ENCODE peak calls at places on chromosome 11, in four cellular contexts. H, I, X and V are unnamed samples.

GRCh38 chr11:78170874-78171549 is 17.4 kb downstream of the KCTD21 start:
- DNase-seq in X (no peak), H (no peak), I (no peak), V (no peak)

GRCh38 chr11:117909611-117910382 is 19.4 kb downstream of the TMPRSS13 start:
- DNase-seq in H (no peak), I (no peak), X (no peak), V (no peak)

GRCh38 chr11:10730151-10730550 is 20.9 kb upstream of the CTR9 start:
- DNase-seq in X (no peak), H (no peak), I (no peak), V (no peak)

GRCh38 chr11:118152552-118153471 is at the start of gene SCN4B:
- DNase-seq in X (no peak), H (peak; percentile 65), I (no peak), V (peak; percentile 63)

GRCh38 chr11:127195791-127196190 is 195.2 kb upstream of the KIRREL3 start:
- DNase-seq in I (no peak), X (no peak), H (no peak), V (no peak)

GRCh38 chr11:31652528-31652927 is 143.0 kb downstream of the ELP4 start:
- DNase-seq in I (no peak), H (no peak), X (no peak), V (no peak)

GRCh38 chr11:95154514-95154913 is 64.9 kb downstream of the ENDOD1 start:
- DNase-seq in H (peak; percentile 38), I (peak; percentile 30), X (peak; percentile 63), V (no peak)

GRCh38 chr11:2663506-2663905 is 36.3 kb downstream of the KCNQ1OT1 start:
- DNase-seq in H (peak; percentile 7), I (no peak), X (no peak), V (no peak)

GRCh38 chr11:72589802-72590761 is 84.1 kb downstream of the PDE2A start:
- DNase-seq in H (peak; percentile 47), I (no peak), X (no peak), V (peak; percentile 56)

GRCh38 chr11:32173435-32173834 is 82.6 kb downstream of the RCN1 start:
- DNase-seq in X (peak; percentile 45), H (peak; percentile 61), I (no peak), V (no peak)

GRCh38 chr11:19723572-19724342 is 11.1 kb downstream of the NAV2 start:
- DNase-seq in I (no peak), H (no peak), X (no peak), V (no peak)

GRCh38 chr11:34168642-34169051 is 63.2 kb downstream of the NAT10 start:
- DNase-seq in H (no peak), X (no peak), I (no peak), V (no peak)

GRCh38 chr11:87306260-87306861 is 268.6 kb downstream of the TMEM135 start:
- DNase-seq in H (no peak), X (no peak), I (no peak), V (no peak)

GRCh38 chr11:118076754-118077281 is at the start of gene TMPRSS4:
- DNase-seq in H (peak; percentile 76), X (no peak), I (peak; percentile 50), V (peak; percentile 33)

GRCh38 chr11:8792636-8793035 is 110.0 kb downstream of the RPL27A start:
- DNase-seq in X (no peak), H (no peak), I (no peak), V (no peak)

GRCh38 chr11:85029964-85030363 is 597.2 kb downstream of the DLG2 start:
- DNase-seq in X (no peak), H (no peak), I (no peak), V (no peak)

GRCh38 chr11:69125861-69126260 is 29.9 kb upstream of the SMIM38 start:
- DNase-seq in X (no peak), H (no peak), I (no peak), V (no peak)

GRCh38 chr11:96263361-96263763 is 79.6 kb downstream of the MAML2 start:
- DNase-seq in H (no peak), I (no peak), X (no peak), V (no peak)

GRCh38 chr11:67032830-67033555 is 10.1 kb downstream of the SYT12 start:
- DNase-seq in I (no peak), H (no peak), X (no peak), V (no peak)

GRCh38 chr11:14380125-14380936 is 21.3 kb upstream of the RRAS2 start:
- DNase-seq in H (no peak), X (no peak), I (no peak), V (no peak)

GRCh38 chr11:128476729-128477128 is 110.6 kb downstream of the ETS1 start:
- DNase-seq in H (no peak), I (no peak), X (no peak), V (no peak)

GRCh38 chr11:69487849-69488542 is 6.5 kb downstream of the LINC01488 start:
- DNase-seq in H (no peak), X (no peak), I (no peak), V (no peak)

GRCh38 chr11:36055356-36055755 is 111.5 kb downstream of the LDLRAD3 start:
- DNase-seq in I (no peak), X (no peak), H (no peak), V (no peak)

GRCh38 chr11:85918910-85919794 is 64.0 kb downstream of the CCDC83 start:
- DNase-seq in I (no peak), H (no peak), X (no peak), V (no peak)

GRCh38 chr11:19241260-19242183 is 777 bp upstream of the E2F8 start:
- DNase-seq in X (no peak), I (no peak), H (no peak), V (peak; percentile 81)

GRCh38 chr11:65003282-65003681 is 6.5 kb upstream of the BATF2 start:
- DNase-seq in H (no peak), X (no peak), I (no peak), V (no peak)

GRCh38 chr11:130070109-130070828 is 575 bp downstream of the APLP2 start:
- DNase-seq in I (no peak), H (peak; percentile 60), X (peak; percentile 49), V (peak; percentile 73)

GRCh38 chr11:118353084-118353710 is 6.2 kb upstream of the UBE4A start:
- DNase-seq in X (no peak), I (no peak), H (no peak), V (no peak)

GRCh38 chr11:123196060-123196714 is 1.1 kb upstream of the CLMP start:
- DNase-seq in I (no peak), X (no peak), H (no peak), V (no peak)

GRCh38 chr11:76524919-76525318 is 80.1 kb downstream of the EMSY start:
- DNase-seq in I (no peak), X (peak; percentile 57), H (peak; percentile 64), V (no peak)

GRCh38 chr11:33633251-33634003 is 67.2 kb downstream of the C11orf91 start:
- DNase-seq in I (no peak), H (no peak), X (no peak), V (no peak)

GRCh38 chr11:32723332-32723731 is 71.1 kb downstream of the CCDC73 start:
- DNase-seq in I (no peak), H (no peak), X (no peak), V (no peak)